ENCODE peak calls at places on chromosome 4, in ten cellular contexts. W is CD8-positive, alpha-beta T cell; N is activated CD8-positive, alpha-beta memory T cell treated with anti-CD3 and anti-CD28 coated beads for 48 hours; J is OCI-LY7; E is cardiac muscle cell; M is NCI-H2227 treated with DMSO at 0.1 percent for 48 hours; C is hepatic stellate cell; U is HTR-8/SVneo; D is omental fat pad; B is A172. Y is an unnamed sample.

GRCh38 chr4:187088070-187088799 is 364.6 kb upstream of the FAT1 start:
- DNase-seq in C (no peak), D (no peak), U (no peak), E (no peak), M (no peak), J (no peak), N (no peak), W (no peak), B (no peak), Y (no peak)

GRCh38 chr4:27702710-27703431 is 842.2 kb downstream of the STIM2 start:
- DNase-seq in E (no peak), M (no peak), W (no peak), B (peak), C (no peak), J (peak), N (no peak), D (no peak), U (peak), Y (no peak)

GRCh38 chr4:185165605-185166063 is 22.6 kb downstream of the SLC25A4 start:
- DNase-seq in E (peak), M (no peak), N (no peak), D (no peak), B (peak), J (no peak), U (no peak), W (peak), C (peak), Y (no peak)

GRCh38 chr4:133154725-133155124 is 5.6 kb downstream of the PCDH10 start:
- DNase-seq in U (no peak), J (peak), B (peak), D (no peak), W (no peak), E (peak), C (peak), N (no peak), M (no peak), Y (no peak)

GRCh38 chr4:155639674-155640529 is 26.7 kb upstream of the GUCY1A1 start:
- DNase-seq in B (no peak), J (no peak), C (no peak), U (no peak), M (no peak), N (no peak), D (no peak), W (no peak), E (no peak), Y (no peak)

GRCh38 chr4:48781968-48782367 is 1.9 kb upstream of the FRYL start:
- DNase-seq in M (no peak), N (no peak), C (no peak), J (peak), E (no peak), U (no peak), D (no peak), B (no peak), W (no peak), Y (no peak)

GRCh38 chr4:126427781-126428360 is 1113.1 kb downstream of the FAT4 start:
- DNase-seq in E (no peak), B (no peak), C (no peak), D (no peak), U (no peak), J (no peak), M (no peak), N (no peak), W (no peak), Y (no peak)

GRCh38 chr4:38821739-38822138 is 17.1 kb upstream of the TLR1 start:
- DNase-seq in W (no peak), B (peak), C (no peak), E (no peak), U (no peak), D (no peak), J (no peak), N (no peak), M (no peak), Y (no peak)

GRCh38 chr4:126915999-126916625 is 716.6 kb upstream of the INTU start:
- DNase-seq in U (no peak), N (no peak), B (no peak), D (no peak), C (no peak), J (no peak), W (no peak), M (peak), E (peak), Y (no peak)

GRCh38 chr4:64584981-64585557 is 175.8 kb upstream of the TECRL start:
- DNase-seq in J (peak), B (peak), N (no peak), C (no peak), M (no peak), U (peak), D (no peak), W (no peak), E (peak), Y (peak)

GRCh38 chr4:28362169-28362568 is 1501.5 kb downstream of the STIM2 start:
- DNase-seq in B (no peak), M (no peak), E (no peak), D (no peak), C (no peak), N (no peak), J (no peak), U (no peak), W (no peak), Y (no peak)

GRCh38 chr4:93814722-93815121 is 13.8 kb upstream of the ATOH1 start:
- DNase-seq in E (no peak), W (no peak), B (no peak), M (no peak), U (no peak), C (no peak), N (no peak), J (peak), D (no peak), Y (no peak)